ENCODE peak calls at places on chromosomes 3 and 15, in nine cellular contexts. N is foreskin fibroblast; Q is nucleus accumbens; A is omental fat pad; B is NCI-H1092; E is uterus; M is HEK293T; R is stimulated activated CD8-positive, alpha-beta memory T cell treated with anti-CD3 and anti-CD28 coated beads, Interleukin-2, amount 100 ng/mL, for 1 hour; S is dorsolateral prefrontal cortex. C is an unnamed sample.

GRCh38 chr15:31001702-31002101 is 10.3 kb upstream of the MTMR10 start:
- DNase-seq in R (no peak), M (no peak), B (no peak), E (no peak), A (no peak), Q (no peak), N (no peak), S (no peak), C (no peak)

GRCh38 chr3:81395739-81396138 is 365.7 kb downstream of the GBE1 start:
- DNase-seq in Q (no peak), A (no peak), N (no peak), E (no peak), S (no peak), B (no peak), R (no peak), M (peak), C (no peak)

GRCh38 chr3:107988464-107989156 is 102.2 kb downstream of the CD47 start:
- DNase-seq in E (no peak), N (peak), S (no peak), Q (no peak), B (no peak), M (no peak), R (no peak), A (peak), C (no peak)

GRCh38 chr3:12810013-12810780 is 13.7 kb downstream of the CAND2 start:
- DNase-seq in R (peak), E (peak), M (peak), S (peak), Q (peak), N (peak), A (peak), B (peak), C (peak)

GRCh38 chr3:88657459-88657858 is 450.0 kb upstream of the EPHA3 start:
- DNase-seq in R (no peak), Q (no peak), E (no peak), N (no peak), M (no peak), B (no peak), S (no peak), A (no peak), C (no peak)

GRCh38 chr3:37320276-37320675 is 145.9 kb upstream of the LRRFIP2 start:
- DNase-seq in N (no peak), S (no peak), M (no peak), E (no peak), R (no peak), A (no peak), Q (no peak), B (no peak), C (no peak)

GRCh38 chr3:195583831-195584542 is at the start of gene APOD:
- DNase-seq in R (no peak), Q (peak), E (peak), B (no peak), A (no peak), S (peak), M (no peak), N (peak), C (no peak)

GRCh38 chr3:16399473-16399872 is 114.0 kb downstream of the RFTN1 start:
- DNase-seq in B (no peak), R (no peak), Q (no peak), A (no peak), E (peak), M (peak), N (peak), S (no peak), C (no peak)

GRCh38 chr3:50671331-50671730 is 3.4 kb upstream of the DOCK3 start:
- DNase-seq in E (no peak), Q (no peak), S (no peak), B (peak), M (peak), A (no peak), R (no peak), N (peak), C (no peak)

GRCh38 chr3:12224181-12225147 is 64.4 kb upstream of the PPARG start:
- DNase-seq in S (peak), Q (no peak), N (peak), A (peak), E (no peak), B (no peak), M (no peak), R (no peak), C (peak)

GRCh38 chr3:36991147-36991546 is 1.8 kb downstream of the EPM2AIP1 start:
- DNase-seq in Q (no peak), E (no peak), R (no peak), S (no peak), N (no peak), A (no peak), B (no peak), M (no peak), C (no peak)

GRCh38 chr15:71545923-71546322 is 264.4 kb upstream of the NR2E3 start:
- DNase-seq in E (no peak), N (no peak), A (no peak), S (no peak), M (no peak), B (no peak), Q (no peak), R (no peak), C (no peak)

GRCh38 chr3:52998781-52999509 is 46.9 kb downstream of the SFMBT1 start:
- DNase-seq in A (no peak), M (no peak), S (no peak), B (no peak), Q (no peak), N (no peak), R (no peak), E (no peak), C (no peak)

GRCh38 chr15:40249477-40250303 is 10.8 kb downstream of the PAK6 start:
- DNase-seq in N (peak), S (peak), B (no peak), Q (no peak), A (no peak), E (no peak), R (no peak), M (no peak), C (no peak)

GRCh38 chr3:23859012-23859743 is 53.4 kb downstream of the UBE2E1 start:
- DNase-seq in Q (no peak), R (no peak), S (no peak), M (no peak), E (no peak), A (no peak), N (peak), B (no peak), C (no peak)

GRCh38 chr15:55660153-55660552 is 72.0 kb upstream of the PYGO1 start:
- DNase-seq in R (no peak), B (no peak), Q (no peak), N (no peak), E (no peak), A (no peak), M (no peak), S (no peak), C (no peak)

GRCh38 chr3:45098315-45098714 is 47.9 kb downstream of the CDCP1 start:
- DNase-seq in Q (no peak), R (no peak), S (no peak), A (no peak), N (no peak), B (no peak), E (no peak), M (no peak), C (no peak)

GRCh38 chr3:42803800-42804112 is 534 bp downstream of the HIGD1A start:
- DNase-seq in B (no peak), A (no peak), Q (no peak), R (no peak), S (no peak), M (peak), N (no peak), E (no peak), C (peak)

GRCh38 chr3:160474416-160474838 is 24.8 kb upstream of the TRIM59 start:
- DNase-seq in Q (no peak), B (no peak), S (no peak), A (no peak), N (peak), R (no peak), E (no peak), M (no peak), C (no peak)

GRCh38 chr3:194333212-194333980 is 17.7 kb downstream of the CPN2 start:
- DNase-seq in M (peak), B (no peak), N (peak), S (peak), Q (no peak), R (peak), E (peak), A (peak), C (peak)

GRCh38 chr3:47280519-47280918 is 2.1 kb downstream of the KIF9 start:
- DNase-seq in B (no peak), N (no peak), S (no peak), R (no peak), M (no peak), E (no peak), Q (no peak), A (no peak), C (no peak)

GRCh38 chr3:169552533-169552932 is 111.0 kb downstream of the MECOM start:
- DNase-seq in B (no peak), S (no peak), A (no peak), R (no peak), N (no peak), Q (no peak), M (no peak), E (no peak), C (no peak)

GRCh38 chr3:134511500-134511899 is 25.6 kb downstream of the CEP63 start:
- DNase-seq in A (no peak), S (no peak), E (no peak), M (no peak), N (no peak), Q (no peak), R (no peak), B (no peak), C (no peak)

GRCh38 chr3:129612350-129613204 is 6.1 kb upstream of the PLXND1 start:
- DNase-seq in M (no peak), B (no peak), Q (no peak), E (peak), N (no peak), S (no peak), A (no peak), R (no peak), C (peak)

GRCh38 chr3:174533286-174533685 is 325.8 kb upstream of the NAALADL2 start:
- DNase-seq in M (no peak), Q (no peak), E (no peak), R (no peak), A (no peak), N (peak), S (no peak), B (no peak), C (no peak)